ENCODE peak calls at places on chromosome 5, in eight cellular contexts. W, Z, A, G, O, F, Y and E are unnamed samples.

GRCh38 chr5:15254607-15255006 is 245.4 kb upstream of the FBXL7 start:
- DNase-seq in A (peak; percentile 53), F (no peak), W (no peak), G (no peak), O (no peak), Y (no peak), Z (no peak), E (no peak)

GRCh38 chr5:174724484-174725260 is at the start of gene MSX2:
- DNase-seq in Z (peak; percentile 86), G (peak; percentile 99), Y (peak; percentile 90), A (peak; percentile 77), O (peak; percentile 66), F (peak; percentile 6), W (peak; percentile 94), E (peak; percentile 59)

GRCh38 chr5:3658929-3659328 is 63.3 kb downstream of the IRX1 start:
- DNase-seq in F (no peak), Y (no peak), O (no peak), G (no peak), A (no peak), Z (no peak), W (no peak), E (no peak)

GRCh38 chr5:142862585-142862984 is 92.4 kb downstream of the ARHGAP26 start:
- DNase-seq in Y (no peak), G (no peak), A (no peak), O (no peak), Z (no peak), F (no peak), W (no peak), E (no peak)

GRCh38 chr5:109759304-109759703 is 69.6 kb downstream of the MAN2A1 start:
- DNase-seq in O (no peak), W (no peak), Z (no peak), A (peak; percentile 20), G (no peak), F (no peak), Y (no peak), E (no peak)

GRCh38 chr5:179822444-179822990 is 1.8 kb downstream of the SQSTM1 start:
- DNase-seq in F (no peak), O (no peak), A (no peak), W (peak; percentile 55), Y (no peak), Z (no peak), G (no peak), E (no peak)

GRCh38 chr5:71778678-71779276 is 59.7 kb downstream of the CARTPT start:
- DNase-seq in Z (no peak), F (no peak), Y (no peak), W (no peak), O (no peak), G (peak; percentile 23), A (peak; percentile 11), E (no peak)

GRCh38 chr5:53714324-53715010 is 154.0 kb downstream of the NDUFS4 start:
- DNase-seq in G (no peak), F (no peak), Y (no peak), A (no peak), O (no peak), Z (no peak), W (no peak), E (no peak)

GRCh38 chr5:54991446-54991845 is 6.1 kb upstream of the ESM1 start:
- DNase-seq in W (no peak), G (no peak), F (no peak), Y (no peak), O (no peak), Z (no peak), A (no peak), E (no peak)

GRCh38 chr5:90948969-90949368 is 390.4 kb downstream of the ADGRV1 start:
- DNase-seq in A (no peak), Z (no peak), F (no peak), G (no peak), Y (no peak), W (no peak), O (no peak), E (no peak)

GRCh38 chr5:86983208-86983607 is 284.5 kb upstream of the RASA1 start:
- DNase-seq in A (no peak), O (no peak), Y (no peak), Z (no peak), W (no peak), G (no peak), F (no peak), E (no peak)

GRCh38 chr5:52702877-52703276 is 84.8 kb upstream of the ITGA1 start:
- DNase-seq in O (no peak), W (no peak), F (no peak), Z (no peak), G (no peak), Y (no peak), A (no peak), E (no peak)

GRCh38 chr5:91541696-91542095 is 158.6 kb upstream of the ARRDC3 start:
- DNase-seq in A (peak; percentile 44), G (no peak), Y (no peak), W (no peak), Z (no peak), F (no peak), O (no peak), E (no peak)

GRCh38 chr5:62585751-62586150 is 7.1 kb downstream of the LRRC70 start:
- DNase-seq in O (no peak), F (no peak), W (no peak), G (no peak), Y (no peak), Z (no peak), A (no peak), E (no peak)

GRCh38 chr5:41754857-41755256 is 115.4 kb downstream of the OXCT1 start:
- DNase-seq in G (no peak), F (no peak), Z (no peak), W (no peak), O (no peak), A (no peak), Y (no peak), E (no peak)

GRCh38 chr5:172911628-172911880 is 47.7 kb upstream of the RPL26L1 start:
- DNase-seq in O (no peak), F (no peak), W (no peak), Z (no peak), A (no peak), Y (no peak), G (no peak), E (no peak)

GRCh38 chr5:101018299-101018698 is 115.2 kb upstream of the ST8SIA4 start:
- DNase-seq in O (no peak), A (no peak), Y (no peak), G (no peak), Z (no peak), F (no peak), W (no peak), E (no peak)

GRCh38 chr5:31361234-31361633 is 167.7 kb downstream of the CDH6 start:
- DNase-seq in O (peak; percentile 33), A (peak; percentile 63), G (no peak), Y (no peak), Z (no peak), W (no peak), F (no peak), E (no peak)

GRCh38 chr5:181050016-181050415 is 9.9 kb downstream of the BTNL9 start:
- DNase-seq in A (no peak), Y (peak; percentile 38), O (no peak), Z (no peak), G (no peak), F (no peak), W (no peak), E (no peak)

DNA sequence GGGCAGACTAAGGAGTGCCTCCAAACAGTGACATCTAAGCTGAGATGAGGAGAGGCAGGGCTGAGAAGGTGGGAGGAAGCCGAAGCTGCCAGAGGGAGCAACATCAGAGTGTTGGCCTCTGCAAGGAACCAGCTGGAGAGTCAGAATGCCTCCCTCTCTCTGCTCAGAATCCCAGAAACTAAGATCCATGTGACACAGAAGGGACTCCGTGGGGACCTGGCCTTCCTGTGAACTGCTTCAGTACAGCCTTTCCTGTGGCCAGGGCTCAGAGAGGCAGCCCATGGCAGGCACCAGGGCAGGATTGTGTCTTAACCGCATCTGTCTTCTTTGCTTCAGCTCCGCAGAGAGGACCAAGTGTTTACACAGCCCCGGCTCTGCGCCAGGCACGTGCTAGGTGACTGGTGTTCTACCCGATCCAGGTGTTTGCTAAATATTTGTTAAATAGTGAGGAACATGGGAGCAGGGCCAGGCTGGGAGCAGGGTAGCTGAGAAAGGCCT is 33.5 kb downstream of the KCNMB1 start:
- DNase-seq in G (no peak), O (no peak), Y (no peak), F (no peak), A (no peak), W (no peak), Z (peak; percentile 33), E (no peak)
- H3K27me3 ChIP-seq in G (no peaks in the 10 kb centered on the region), O (no peaks in the 10 kb centered on the region), Y (no peaks in the 10 kb centered on the region), F (no peaks in the 10 kb centered on the region), A (peaks cover 23% of the 10 kb centered on the region), W (no peaks in the 10 kb centered on the region), Z (peaks cover 13% of the 10 kb centered on the region), E (no peaks in the 10 kb centered on the region)

DNA sequence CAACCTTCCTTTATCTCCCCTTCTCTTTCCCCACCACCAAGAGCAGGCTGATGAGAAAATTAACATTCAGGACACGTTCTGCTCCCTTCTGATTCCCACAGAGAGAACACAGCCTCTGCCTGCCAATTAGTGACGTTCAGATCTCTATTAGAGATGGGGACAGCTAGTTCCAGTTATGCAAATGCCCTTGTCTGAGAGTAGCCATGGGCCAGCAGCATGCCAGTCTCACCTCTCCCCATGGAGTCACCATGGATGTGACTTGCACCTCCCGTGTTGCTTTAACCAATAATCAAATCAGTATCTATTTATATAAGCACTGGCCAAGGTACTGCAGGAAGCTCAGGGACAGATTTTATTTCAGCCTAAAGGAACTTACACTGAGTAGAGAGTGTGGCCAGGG is 61.3 kb downstream of the KCNIP1 start:
- DNase-seq in F (no peak), G (no peak), W (no peak), A (no peak), O (no peak), Y (no peak), Z (no peak), E (no peak)
- H3K27me3 ChIP-seq in F (peaks cover 6% of the 10 kb centered on the region), G (no peaks in the 10 kb centered on the region), W (no peaks in the 10 kb centered on the region), A (no peaks in the 10 kb centered on the region), O (no peaks in the 10 kb centered on the region), Y (peaks cover under 1% of the 10 kb centered on the region), Z (peaks cover 7% of the 10 kb centered on the region), E (no peaks in the 10 kb centered on the region)

GRCh38 chr5:175870820-175871447 is 444 bp upstream of the CPLX2 start:
- DNase-seq in A (no peak), G (no peak), Z (no peak), F (no peak), Y (no peak), O (no peak), W (no peak), E (no peak)
- H3K27me3 ChIP-seq in A (peaks cover 15% of the 10 kb centered on the region), G (peaks cover 13% of the 10 kb centered on the region), Z (peaks cover 66% of the 10 kb centered on the region), F (peaks cover 5% of the 10 kb centered on the region), Y (peaks cover 6% of the 10 kb centered on the region), O (peaks cover 6% of the 10 kb centered on the region), W (no peaks in the 10 kb centered on the region), E (peaks cover 3% of the 10 kb centered on the region)

DNA sequence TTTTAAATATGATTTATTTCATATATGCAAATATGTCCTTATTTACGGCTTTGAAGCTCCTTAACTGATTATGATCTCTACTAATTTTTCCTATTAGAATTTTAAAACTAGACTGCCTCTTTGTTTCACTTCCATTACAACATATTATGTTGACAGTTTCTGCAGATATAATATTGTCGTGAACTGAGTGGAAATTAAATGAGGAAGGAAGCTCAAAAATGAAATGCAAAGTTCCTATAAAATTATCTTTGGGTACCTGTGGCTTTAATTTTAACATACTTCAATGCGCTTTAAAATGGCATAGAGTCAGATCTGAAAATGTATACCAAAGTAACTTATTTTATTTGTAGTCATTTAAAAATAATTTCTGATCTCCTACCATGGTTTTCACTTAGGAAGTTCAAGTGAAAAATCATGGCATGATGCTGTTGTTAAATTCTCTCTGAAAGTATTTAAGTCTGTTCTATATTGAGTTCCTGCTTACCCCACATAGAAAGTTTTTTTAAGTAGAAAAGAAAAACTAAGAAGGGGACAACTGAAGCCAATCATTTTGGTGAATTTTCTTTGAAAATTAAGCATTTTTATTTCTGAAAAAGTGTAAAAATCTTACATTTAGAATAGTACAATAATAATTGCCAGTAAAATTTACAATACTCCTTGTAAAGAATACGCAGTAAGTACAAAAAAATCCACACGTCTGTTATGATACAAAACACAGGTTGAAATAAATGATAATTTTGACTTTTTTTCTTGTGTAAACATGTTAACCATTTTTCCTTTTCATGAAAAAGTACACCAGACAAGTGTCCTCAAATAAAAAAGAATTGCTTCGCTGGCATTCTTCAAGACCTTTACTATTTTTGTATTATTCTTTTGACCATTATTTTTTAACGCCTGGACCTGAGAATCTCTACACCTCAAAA is 2.6 kb downstream of the FOXD1 start:
- DNase-seq in Z (no peak), A (no peak), G (no peak), O (no peak), W (no peak), F (no peak), Y (no peak), E (no peak)
- H3K27me3 ChIP-seq in Z (peaks cover 92% of the 10 kb centered on the region), A (no peaks in the 10 kb centered on the region), G (peaks cover 94% of the 10 kb centered on the region), O (peaks cover 45% of the 10 kb centered on the region), W (peaks cover 13% of the 10 kb centered on the region), F (peaks cover 82% of the 10 kb centered on the region), Y (peaks cover 70% of the 10 kb centered on the region), E (peaks cover 3% of the 10 kb centered on the region)